ENCODE peak calls at places on chromosome 5, in ten cellular contexts. One of them, this sample, is unnamed.

GRCh38 chr5:56637321-56637920 is 177.9 kb upstream of the MAP3K1 start:
- DNase-seq in prostate gland: no peak
- DNase-seq in sigmoid colon: no peak
- DNase-seq in heart right ventricle: no peak
- DNase-seq in pancreas: no peak
- DNase-seq in tibial artery: no peak
- DNase-seq in endothelial cell of umbilical vein: peak; percentile 58
- DNase-seq in heart left ventricle: no peak
- DNase-seq in kidney: no peak
- DNase-seq in ascending aorta: no peak
- DNase-seq in this sample: no peak

GRCh38 chr5:71482132-71482531 is 26.7 kb downstream of the BDP1 start:
- DNase-seq in prostate gland: peak; percentile 63
- DNase-seq in sigmoid colon: no peak
- DNase-seq in heart right ventricle: peak; percentile 14
- DNase-seq in pancreas: peak; percentile 20
- DNase-seq in tibial artery: no peak
- DNase-seq in endothelial cell of umbilical vein: peak; percentile 91
- DNase-seq in heart left ventricle: no peak
- DNase-seq in kidney: no peak
- DNase-seq in ascending aorta: no peak
- DNase-seq in this sample: no peak

GRCh38 chr5:89613222-89613956 is 730.4 kb upstream of the MEF2C start:
- DNase-seq in prostate gland: no peak
- DNase-seq in sigmoid colon: no peak
- DNase-seq in heart right ventricle: no peak
- DNase-seq in pancreas: no peak
- DNase-seq in tibial artery: no peak
- DNase-seq in endothelial cell of umbilical vein: no peak
- DNase-seq in heart left ventricle: no peak
- DNase-seq in kidney: no peak
- DNase-seq in ascending aorta: no peak
- DNase-seq in this sample: no peak

GRCh38 chr5:23332650-23333251 is 174.7 kb upstream of the PRDM9 start:
- DNase-seq in prostate gland: no peak
- DNase-seq in sigmoid colon: no peak
- DNase-seq in heart right ventricle: no peak
- DNase-seq in pancreas: no peak
- DNase-seq in tibial artery: no peak
- DNase-seq in endothelial cell of umbilical vein: no peak
- DNase-seq in heart left ventricle: no peak
- DNase-seq in kidney: no peak
- DNase-seq in ascending aorta: no peak
- DNase-seq in this sample: no peak

GRCh38 chr5:112419050-112419595 is at the start of gene EPB41L4A:
- DNase-seq in prostate gland: peak; percentile 16
- DNase-seq in sigmoid colon: no peak
- DNase-seq in heart right ventricle: peak; percentile 46
- DNase-seq in pancreas: peak; percentile 26
- DNase-seq in tibial artery: no peak
- DNase-seq in endothelial cell of umbilical vein: peak; percentile 57
- DNase-seq in heart left ventricle: peak; percentile 46
- DNase-seq in kidney: peak; percentile 76
- DNase-seq in ascending aorta: no peak
- DNase-seq in this sample: no peak

GRCh38 chr5:173472164-173472563 is 143.9 kb upstream of the STC2 start:
- DNase-seq in prostate gland: peak; percentile 91
- DNase-seq in sigmoid colon: peak; percentile 90
- DNase-seq in heart right ventricle: peak; percentile 61
- DNase-seq in pancreas: peak; percentile 67
- DNase-seq in tibial artery: peak; percentile 89
- DNase-seq in endothelial cell of umbilical vein: peak; percentile 29
- DNase-seq in heart left ventricle: peak; percentile 77
- DNase-seq in kidney: no peak
- DNase-seq in ascending aorta: peak; percentile 91
- DNase-seq in this sample: peak; percentile 53

GRCh38 chr5:10601246-10602030 is 37.6 kb downstream of the ANKRD33B start:
- DNase-seq in prostate gland: peak; percentile 58
- DNase-seq in sigmoid colon: peak; percentile 92
- DNase-seq in heart right ventricle: peak; percentile 90
- DNase-seq in pancreas: peak; percentile 34
- DNase-seq in tibial artery: peak; percentile 88
- DNase-seq in endothelial cell of umbilical vein: peak; percentile 97
- DNase-seq in heart left ventricle: peak; percentile 88
- DNase-seq in kidney: peak; percentile 95
- DNase-seq in ascending aorta: peak; percentile 91
- DNase-seq in this sample: peak; percentile 61

GRCh38 chr5:142871880-142872200 is 101.7 kb downstream of the ARHGAP26 start:
- DNase-seq in prostate gland: no peak
- DNase-seq in sigmoid colon: no peak
- DNase-seq in heart right ventricle: peak; percentile 41
- DNase-seq in pancreas: no peak
- DNase-seq in tibial artery: no peak
- DNase-seq in endothelial cell of umbilical vein: no peak
- DNase-seq in heart left ventricle: peak; percentile 76
- DNase-seq in kidney: no peak
- DNase-seq in ascending aorta: no peak
- DNase-seq in this sample: no peak

GRCh38 chr5:89083791-89084190 is 200.8 kb upstream of the MEF2C start:
- DNase-seq in prostate gland: no peak
- DNase-seq in sigmoid colon: no peak
- DNase-seq in heart right ventricle: no peak
- DNase-seq in pancreas: no peak
- DNase-seq in tibial artery: no peak
- DNase-seq in endothelial cell of umbilical vein: no peak
- DNase-seq in heart left ventricle: no peak
- DNase-seq in kidney: no peak
- DNase-seq in ascending aorta: no peak
- DNase-seq in this sample: no peak

GRCh38 chr5:57316798-57317327 is 143.0 kb downstream of the GPBP1 start:
- DNase-seq in prostate gland: no peak
- DNase-seq in sigmoid colon: no peak
- DNase-seq in heart right ventricle: no peak
- DNase-seq in pancreas: no peak
- DNase-seq in tibial artery: no peak
- DNase-seq in endothelial cell of umbilical vein: peak; percentile 71
- DNase-seq in heart left ventricle: no peak
- DNase-seq in kidney: no peak
- DNase-seq in ascending aorta: no peak
- DNase-seq in this sample: no peak

GRCh38 chr5:138927539-138927938 is 52.4 kb upstream of the LRRTM2 start:
- DNase-seq in prostate gland: no peak
- DNase-seq in sigmoid colon: no peak
- DNase-seq in heart right ventricle: no peak
- DNase-seq in pancreas: no peak
- DNase-seq in tibial artery: no peak
- DNase-seq in endothelial cell of umbilical vein: no peak
- DNase-seq in heart left ventricle: no peak
- DNase-seq in kidney: no peak
- DNase-seq in ascending aorta: no peak
- DNase-seq in this sample: no peak

GRCh38 chr5:141486091-141486490 is 1.3 kb downstream of the PCDHGC4 start:
- DNase-seq in prostate gland: no peak
- DNase-seq in sigmoid colon: no peak
- DNase-seq in heart right ventricle: no peak
- DNase-seq in pancreas: no peak
- DNase-seq in tibial artery: no peak
- DNase-seq in endothelial cell of umbilical vein: no peak
- DNase-seq in heart left ventricle: no peak
- DNase-seq in kidney: no peak
- DNase-seq in ascending aorta: no peak
- DNase-seq in this sample: no peak

DNA sequence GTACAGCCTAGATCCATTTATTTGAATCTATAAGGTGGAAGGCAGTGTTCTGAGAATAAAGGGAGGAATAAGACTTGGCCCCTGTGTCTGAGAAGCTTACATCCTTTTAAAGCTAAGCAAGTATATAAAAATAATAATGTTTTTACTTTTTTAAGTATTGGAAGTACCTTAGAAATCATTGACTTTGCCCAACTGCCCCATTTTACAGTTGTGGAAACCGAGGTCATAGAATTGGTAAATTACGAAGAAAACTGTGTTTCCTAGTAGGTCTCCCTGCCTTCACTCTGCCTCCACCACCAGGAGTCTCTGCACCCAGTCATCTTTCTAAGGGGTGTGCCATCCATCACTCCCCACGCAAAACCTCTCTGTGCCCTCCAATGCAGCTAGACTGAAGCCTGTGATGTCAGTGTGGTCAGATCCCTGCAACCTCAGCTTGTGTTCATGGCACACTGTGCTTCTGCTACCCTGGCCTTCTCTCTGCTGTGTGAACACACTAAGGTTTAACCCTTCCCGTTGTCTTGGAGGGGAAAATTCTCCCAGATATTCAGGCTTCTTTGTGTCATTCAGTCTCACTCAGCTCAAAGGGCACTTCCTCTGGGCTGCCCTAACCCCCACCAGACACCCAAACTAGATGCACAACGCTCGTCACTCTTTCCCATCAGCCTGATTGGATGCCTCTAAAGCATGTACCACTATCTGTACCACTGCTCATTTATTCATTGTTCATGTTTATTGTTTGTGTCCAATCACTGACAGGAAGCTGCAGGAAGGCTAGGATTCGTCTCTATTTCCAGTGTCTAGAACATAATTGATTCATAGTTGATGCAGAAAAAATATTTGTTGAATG is 18.2 kb downstream of the ADRB2 start:
- DNase-seq in prostate gland: no peak
- DNase-seq in sigmoid colon: no peak
- DNase-seq in heart right ventricle: no peak
- DNase-seq in pancreas: no peak
- DNase-seq in tibial artery: no peak
- DNase-seq in endothelial cell of umbilical vein: no peak
- DNase-seq in heart left ventricle: no peak
- DNase-seq in kidney: no peak
- DNase-seq in ascending aorta: no peak
- DNase-seq in this sample: no peak
- TF ChIP-seq CTCF in prostate gland: no peak
- TF ChIP-seq CTCF in sigmoid colon: no peak
- TF ChIP-seq CTCF in heart right ventricle: no peak
- TF ChIP-seq CTCF in pancreas: no peak
- TF ChIP-seq CTCF in tibial artery: no peak
- TF ChIP-seq CTCF in endothelial cell of umbilical vein: no peak
- TF ChIP-seq CTCF in heart left ventricle: no peak
- TF ChIP-seq CTCF in kidney: no peak
- TF ChIP-seq CTCF in ascending aorta: no peak
- TF ChIP-seq CTCF in this sample: no peak

GRCh38 chr5:6832994-6833393 is 119.8 kb downstream of the TENT4A start:
- DNase-seq in prostate gland: no peak
- DNase-seq in sigmoid colon: no peak
- DNase-seq in heart right ventricle: no peak
- DNase-seq in pancreas: no peak
- DNase-seq in tibial artery: no peak
- DNase-seq in endothelial cell of umbilical vein: peak; percentile 11
- DNase-seq in heart left ventricle: no peak
- DNase-seq in kidney: no peak
- DNase-seq in ascending aorta: peak; percentile 70
- DNase-seq in this sample: no peak

GRCh38 chr5:6830643-6831239 is 117.5 kb downstream of the TENT4A start:
- DNase-seq in prostate gland: no peak
- DNase-seq in sigmoid colon: no peak
- DNase-seq in heart right ventricle: no peak
- DNase-seq in pancreas: no peak
- DNase-seq in tibial artery: no peak
- DNase-seq in endothelial cell of umbilical vein: no peak
- DNase-seq in heart left ventricle: no peak
- DNase-seq in kidney: no peak
- DNase-seq in ascending aorta: no peak
- DNase-seq in this sample: no peak

GRCh38 chr5:6832272-6832671 is 119.0 kb downstream of the TENT4A start:
- DNase-seq in prostate gland: no peak
- DNase-seq in sigmoid colon: no peak
- DNase-seq in heart right ventricle: no peak
- DNase-seq in pancreas: no peak
- DNase-seq in tibial artery: no peak
- DNase-seq in endothelial cell of umbilical vein: no peak
- DNase-seq in heart left ventricle: no peak
- DNase-seq in kidney: no peak
- DNase-seq in ascending aorta: no peak
- DNase-seq in this sample: no peak

GRCh38 chr5:6833406-6833805 is 120.2 kb downstream of the TENT4A start:
- DNase-seq in prostate gland: no peak
- DNase-seq in sigmoid colon: no peak
- DNase-seq in heart right ventricle: no peak
- DNase-seq in pancreas: no peak
- DNase-seq in tibial artery: no peak
- DNase-seq in endothelial cell of umbilical vein: no peak
- DNase-seq in heart left ventricle: no peak
- DNase-seq in kidney: no peak
- DNase-seq in ascending aorta: no peak
- DNase-seq in this sample: no peak

GRCh38 chr5:6831678-6832077 is 118.4 kb downstream of the TENT4A start:
- DNase-seq in prostate gland: no peak
- DNase-seq in sigmoid colon: no peak
- DNase-seq in heart right ventricle: no peak
- DNase-seq in pancreas: no peak
- DNase-seq in tibial artery: no peak
- DNase-seq in endothelial cell of umbilical vein: no peak
- DNase-seq in heart left ventricle: no peak
- DNase-seq in kidney: no peak
- DNase-seq in ascending aorta: no peak
- DNase-seq in this sample: no peak
- H3K4me1 ChIP-seq in prostate gland: no peaks in the 10 kb centered on the region
- H3K4me1 ChIP-seq in sigmoid colon: peaks cover 15% of the 10 kb centered on the region
- H3K4me1 ChIP-seq in heart right ventricle: peaks cover 12% of the 10 kb centered on the region
- H3K4me1 ChIP-seq in pancreas: no peaks in the 10 kb centered on the region
- H3K4me1 ChIP-seq in tibial artery: no peaks in the 10 kb centered on the region
- H3K4me1 ChIP-seq in endothelial cell of umbilical vein: no peaks in the 10 kb centered on the region
- H3K4me1 ChIP-seq in heart left ventricle: peaks cover 5% of the 10 kb centered on the region
- H3K4me1 ChIP-seq in kidney: no peaks in the 10 kb centered on the region
- H3K4me1 ChIP-seq in ascending aorta: no peaks in the 10 kb centered on the region
- H3K4me1 ChIP-seq in this sample: peaks cover 4% of the 10 kb centered on the region

GRCh38 chr5:131548190-131548589 is 86.8 kb downstream of the RAPGEF6 start:
- DNase-seq in prostate gland: no peak
- DNase-seq in sigmoid colon: no peak
- DNase-seq in heart right ventricle: no peak
- DNase-seq in pancreas: no peak
- DNase-seq in tibial artery: no peak
- DNase-seq in endothelial cell of umbilical vein: peak; percentile 88
- DNase-seq in heart left ventricle: no peak
- DNase-seq in kidney: no peak
- DNase-seq in ascending aorta: no peak
- DNase-seq in this sample: no peak
- H3K4me3 ChIP-seq in prostate gland: no peak overlapping the region
- H3K4me3 ChIP-seq in sigmoid colon: no peak overlapping the region
- H3K4me3 ChIP-seq in heart right ventricle: no peak overlapping the region
- H3K4me3 ChIP-seq in pancreas: no peak overlapping the region
- H3K4me3 ChIP-seq in tibial artery: no peak overlapping the region
- H3K4me3 ChIP-seq in endothelial cell of umbilical vein: no peak overlapping the region
- H3K4me3 ChIP-seq in heart left ventricle: no peak overlapping the region
- H3K4me3 ChIP-seq in kidney: no peak overlapping the region
- H3K4me3 ChIP-seq in ascending aorta: no peak overlapping the region
- H3K4me3 ChIP-seq in this sample: no peak overlapping the region

DNA sequence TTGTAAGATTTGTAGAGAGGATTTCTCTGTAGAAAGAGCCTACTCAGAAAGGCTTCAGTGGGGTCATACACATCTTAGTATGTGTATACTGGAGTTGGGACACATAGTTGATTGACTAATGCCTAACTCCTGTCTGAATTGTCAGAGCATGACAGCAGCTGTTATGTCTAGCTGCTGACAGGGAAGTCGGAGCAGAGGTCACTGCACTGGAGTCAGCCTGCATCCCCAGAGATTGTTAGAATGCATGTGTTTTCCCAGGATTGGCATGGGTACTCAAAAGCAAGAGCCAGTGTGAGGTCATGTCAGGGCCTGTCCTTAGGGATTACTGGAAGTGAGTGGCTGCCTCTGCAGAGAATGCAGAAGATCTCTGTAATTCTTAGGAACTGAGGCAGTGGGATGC is 82.7 kb downstream of the ITGA1 start:
- DNase-seq in prostate gland: no peak
- DNase-seq in sigmoid colon: no peak
- DNase-seq in heart right ventricle: peak; percentile 30
- DNase-seq in pancreas: no peak
- DNase-seq in tibial artery: no peak
- DNase-seq in endothelial cell of umbilical vein: peak; percentile 74
- DNase-seq in heart left ventricle: peak; percentile 45
- DNase-seq in kidney: peak; percentile 62
- DNase-seq in ascending aorta: peak; percentile 67
- DNase-seq in this sample: no peak
- TF ChIP-seq CTCF in prostate gland: no peak
- TF ChIP-seq CTCF in sigmoid colon: no peak
- TF ChIP-seq CTCF in heart right ventricle: no peak
- TF ChIP-seq CTCF in pancreas: no peak
- TF ChIP-seq CTCF in tibial artery: no peak
- TF ChIP-seq CTCF in endothelial cell of umbilical vein: no peak
- TF ChIP-seq CTCF in heart left ventricle: no peak
- TF ChIP-seq CTCF in kidney: no peak
- TF ChIP-seq CTCF in ascending aorta: no peak
- TF ChIP-seq CTCF in this sample: no peak

This sample was measured in lung.